ENCODE peak calls at places on chromosomes 12 and 14, in four cellular contexts. U, P, W and J are unnamed samples.

GRCh38 chr14:78790262-78790661 is 620.1 kb downstream of the NRXN3 start:
- DNase-seq in U (no peak), P (no peak), W (no peak), J (no peak)

GRCh38 chr12:50257226-50258166 is 25.8 kb downstream of the LIMA1 start:
- DNase-seq in U (no peak), P (no peak), W (peak; percentile 77), J (peak; percentile 56)

GRCh38 chr14:62501021-62501750 is 544.1 kb downstream of the KCNH5 start:
- DNase-seq in U (no peak), P (no peak), W (no peak), J (no peak)

GRCh38 chr14:22131749-22132476 is 457.1 kb downstream of the DAD1 start:
- DNase-seq in U (no peak), P (no peak), W (no peak), J (peak; percentile 10)

GRCh38 chr12:57734586-57734985 is 4.0 kb downstream of the AGAP2 start:
- DNase-seq in U (no peak), P (no peak), W (no peak), J (no peak)

GRCh38 chr12:103589517-103589916 is 2.4 kb downstream of the STAB2 start:
- DNase-seq in U (no peak), P (no peak), W (no peak), J (no peak)

GRCh38 chr12:19048943-19049342 is 80.6 kb upstream of the PLEKHA5 start:
- DNase-seq in U (no peak), P (no peak), W (no peak), J (peak; percentile 10)

GRCh38 chr12:21637985-21638891 is 19.4 kb downstream of the LDHB start:
- DNase-seq in U (no peak), P (no peak), W (peak; percentile 55), J (no peak)

GRCh38 chr14:38839743-38840375 is 263.2 kb downstream of the SEC23A start:
- DNase-seq in U (no peak), P (no peak), W (peak; percentile 24), J (peak; percentile 26)

GRCh38 chr12:92062539-92063493 is 82.8 kb downstream of the BTG1 start:
- DNase-seq in U (no peak), P (no peak), W (no peak), J (no peak)

DNA sequence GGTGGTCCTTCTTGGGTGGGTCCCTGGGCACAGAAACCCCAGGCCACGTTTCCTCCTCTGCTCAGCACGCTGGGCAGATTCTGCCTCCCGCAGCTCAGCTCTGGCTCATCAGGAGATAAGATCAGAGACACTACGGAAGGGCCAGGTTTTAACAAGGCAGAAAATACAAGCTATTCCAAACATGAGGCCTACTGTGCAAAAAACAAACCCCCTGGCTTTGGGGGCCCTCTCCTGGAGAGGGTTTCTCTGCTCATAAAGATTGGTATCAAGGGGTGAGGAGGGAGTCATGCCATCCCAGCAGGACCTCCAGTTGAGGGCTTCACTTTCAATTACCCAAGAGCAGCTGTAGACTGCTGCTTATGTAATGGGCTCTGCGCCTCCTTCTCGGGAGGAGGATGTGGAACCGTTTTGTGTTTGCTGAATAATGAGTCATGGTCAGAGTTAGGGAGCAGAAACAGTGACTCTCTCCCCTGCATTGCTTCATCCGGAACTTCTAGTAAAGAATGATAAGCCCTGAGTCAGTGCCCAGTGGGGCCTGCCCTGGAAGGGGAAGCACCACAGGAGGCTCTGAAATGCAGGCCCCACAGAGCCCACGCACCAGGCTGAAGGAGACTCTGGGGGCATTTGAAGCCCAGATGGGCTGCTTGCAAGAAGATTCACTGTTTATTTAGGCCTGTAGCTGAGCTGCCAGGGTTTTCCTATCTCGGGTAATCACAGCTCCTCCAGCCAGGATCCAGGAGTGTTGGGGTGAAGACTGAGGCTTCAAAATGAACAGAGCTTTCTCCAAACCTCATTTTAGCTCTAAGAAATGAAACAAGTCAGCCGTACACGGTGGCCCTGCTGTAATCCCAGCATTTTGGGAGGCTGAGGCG is 79.3 kb downstream of the SSPN start:
- DNase-seq in U (peak; percentile 63), P (peak; percentile 93), W (peak; percentile 98), J (peak; percentile 99)
- TF ChIP-seq CTCF in U (no peak), P (no peak), W (peak; percentile 15), J (no peak)

GRCh38 chr14:37326434-37326833 is 128.7 kb downstream of the MIPOL1 start:
- DNase-seq in U (no peak), P (no peak), W (no peak), J (no peak)

GRCh38 chr14:37320106-37320505 is 122.4 kb downstream of the MIPOL1 start:
- DNase-seq in U (no peak), P (no peak), W (no peak), J (peak; percentile 27)

GRCh38 chr14:37328673-37329072 is 130.9 kb downstream of the MIPOL1 start:
- DNase-seq in U (no peak), P (no peak), W (no peak), J (no peak)

GRCh38 chr14:37329189-37330001 is 131.7 kb downstream of the MIPOL1 start:
- DNase-seq in U (no peak), P (no peak), W (no peak), J (no peak)

DNA sequence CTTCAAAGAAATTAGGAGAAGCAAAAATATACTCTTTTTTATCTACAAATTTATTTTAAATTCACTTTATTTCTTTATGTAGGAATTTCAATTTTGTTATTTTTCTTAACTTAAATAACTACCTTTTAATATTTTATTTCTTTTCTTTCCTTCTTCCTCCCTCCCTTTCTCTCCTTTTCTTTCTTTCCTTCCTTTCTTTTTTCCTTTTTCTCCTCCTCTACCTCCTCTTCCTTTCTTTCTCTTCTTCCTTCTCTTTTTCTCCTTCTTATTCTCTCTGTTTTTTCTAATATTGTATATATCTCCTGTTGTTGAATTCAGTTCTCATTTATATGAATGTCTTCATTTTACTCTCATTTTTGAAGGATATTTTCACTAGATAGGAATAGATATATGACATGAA is 127.6 kb downstream of the MIPOL1 start:
- DNase-seq in U (no peak), P (no peak), W (no peak), J (no peak)
- TF ChIP-seq CTCF in U (no peak), P (no peak), W (no peak), J (no peak)

DNA sequence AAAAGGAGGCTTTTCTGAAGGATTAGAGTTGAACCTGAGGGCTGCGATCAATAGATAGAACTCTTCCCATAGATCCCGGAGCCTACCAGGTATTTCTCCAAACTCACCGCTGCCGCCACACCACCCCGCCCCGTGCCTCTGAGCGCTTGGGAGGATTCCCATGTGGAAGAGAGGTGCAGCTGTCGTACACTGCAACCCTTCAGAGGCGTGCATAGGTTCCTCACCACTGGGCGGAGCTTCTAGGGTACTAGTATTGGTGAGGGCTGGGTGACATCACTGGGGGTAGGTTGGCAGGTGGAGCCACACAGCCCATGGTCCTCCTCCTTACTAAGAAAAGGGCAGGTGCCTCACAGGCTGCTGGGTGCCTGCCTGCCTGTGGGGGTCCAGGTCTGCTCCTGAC is 127.0 kb downstream of the TSPAN9 start:
- DNase-seq in U (no peak), P (no peak), W (no peak), J (no peak)
- TF ChIP-seq CTCF in U (no peak), P (no peak), W (no peak), J (no peak)

DNA sequence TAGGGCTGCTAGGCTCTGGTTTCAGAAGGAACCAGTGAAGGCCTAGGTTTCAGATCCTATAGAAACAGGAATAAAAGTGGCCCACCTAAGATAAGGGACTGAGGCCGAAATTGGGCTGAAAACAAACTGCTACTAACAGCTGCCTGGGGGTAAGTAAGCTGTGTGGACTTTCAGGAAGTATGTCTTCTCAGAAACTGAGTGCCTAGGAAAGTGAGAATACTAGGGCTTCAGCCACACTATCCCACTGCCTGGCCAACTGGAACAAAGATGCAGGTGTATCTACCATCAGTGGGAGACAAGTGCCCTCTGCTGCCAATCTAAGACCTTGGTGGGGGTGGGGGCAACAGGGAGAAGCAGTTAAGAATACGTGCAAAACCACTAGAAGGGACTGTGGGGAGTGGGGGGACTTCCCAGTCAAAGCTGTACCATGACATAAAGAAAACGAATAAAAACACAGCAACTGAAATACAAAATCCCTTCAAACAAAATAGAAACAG is 82.5 kb downstream of the MED13L start:
- DNase-seq in U (no peak), P (no peak), W (no peak), J (no peak)
- TF ChIP-seq CTCF in U (no peak), P (no peak), W (no peak), J (no peak)